ENCODE peak calls at places on chromosomes 6 and 20, in ten cellular contexts. U, X, Q, I, D, P, Z, L, C and A are unnamed samples.

GRCh38 chr6:140201787-140202458 is 827.5 kb upstream of the CITED2 start:
- DNase-seq in U (no peak), X (no peak), Q (no peak), I (no peak), D (no peak), P (no peak), Z (no peak), L (no peak), C (no peak), A (no peak)

GRCh38 chr6:166614589-166614988 is 12.5 kb downstream of the RPS6KA2 start:
- DNase-seq in U (peak), X (no peak), Q (no peak), I (no peak), D (no peak), P (no peak), Z (no peak), L (no peak), C (peak), A (no peak)

GRCh38 chr20:16391003-16391402 is 182.2 kb downstream of the KIF16B start:
- DNase-seq in U (no peak), X (no peak), Q (no peak), I (no peak), D (no peak), P (no peak), Z (no peak), L (no peak), C (no peak), A (no peak)

GRCh38 chr6:159754401-159754800 is 7.4 kb upstream of the ACAT2 start:
- DNase-seq in U (no peak), X (no peak), Q (no peak), I (no peak), D (no peak), P (no peak), Z (no peak), L (no peak), C (no peak), A (no peak)

GRCh38 chr20:32607324-32607723 is 22.2 kb upstream of the NOL4L start:
- DNase-seq in U (no peak), X (no peak), Q (no peak), I (no peak), D (no peak), P (no peak), Z (no peak), L (no peak), C (no peak), A (no peak)

GRCh38 chr6:71473908-71474307 is 185.3 kb downstream of the OGFRL1 start:
- DNase-seq in U (peak), X (peak), Q (peak), I (peak), D (no peak), P (no peak), Z (no peak), L (peak), C (no peak), A (peak)

GRCh38 chr6:169073311-169073710 is 180.3 kb downstream of the THBS2 start:
- DNase-seq in U (peak), X (no peak), Q (no peak), I (peak), D (no peak), P (no peak), Z (no peak), L (peak), C (peak), A (no peak)

GRCh38 chr6:136607204-136607931 is 57.1 kb upstream of the MAP7 start:
- DNase-seq in U (no peak), X (no peak), Q (no peak), I (peak), D (no peak), P (no peak), Z (no peak), L (no peak), C (no peak), A (no peak)

GRCh38 chr20:62771396-62772102 is 24.7 kb upstream of the MRGBP start:
- DNase-seq in U (no peak), X (no peak), Q (peak), I (no peak), D (no peak), P (no peak), Z (no peak), L (no peak), C (no peak), A (no peak)

GRCh38 chr6:17503051-17503450 is 97.1 kb upstream of the FAM8A1 start:
- DNase-seq in U (no peak), X (no peak), Q (no peak), I (no peak), D (no peak), P (no peak), Z (no peak), L (no peak), C (no peak), A (no peak)

GRCh38 chr20:54212871-54213270 is 5.0 kb downstream of the PFDN4 start:
- DNase-seq in U (no peak), X (no peak), Q (no peak), I (no peak), D (no peak), P (no peak), Z (no peak), L (no peak), C (no peak), A (no peak)

GRCh38 chr6:139699335-139699734 is 324.9 kb upstream of the CITED2 start:
- DNase-seq in U (peak), X (no peak), Q (no peak), I (peak), D (no peak), P (no peak), Z (no peak), L (no peak), C (no peak), A (no peak)

GRCh38 chr6:22401206-22401605 is 104.4 kb upstream of the PRL start:
- DNase-seq in U (no peak), X (no peak), Q (no peak), I (no peak), D (no peak), P (no peak), Z (no peak), L (no peak), C (no peak), A (no peak)

GRCh38 chr6:79461205-79461604 is 76.0 kb downstream of the LCA5 start:
- DNase-seq in U (peak), X (no peak), Q (peak), I (no peak), D (no peak), P (no peak), Z (no peak), L (no peak), C (no peak), A (no peak)

GRCh38 chr6:25359191-25359861 is 80.2 kb downstream of the CARMIL1 start:
- DNase-seq in U (peak), X (no peak), Q (peak), I (peak), D (no peak), P (no peak), Z (peak), L (peak), C (no peak), A (peak)

GRCh38 chr6:75337805-75338204 is 53.2 kb upstream of the TMEM30A start:
- DNase-seq in U (peak), X (no peak), Q (no peak), I (no peak), D (no peak), P (no peak), Z (no peak), L (no peak), C (no peak), A (no peak)

GRCh38 chr6:27591660-27592059 is 118.8 kb upstream of the ZNF184 start:
- DNase-seq in U (peak), X (no peak), Q (no peak), I (peak), D (no peak), P (no peak), Z (peak), L (peak), C (peak), A (no peak)

GRCh38 chr20:3980260-3981131 is 34.9 kb downstream of the RNF24 start:
- DNase-seq in U (peak), X (no peak), Q (no peak), I (peak), D (no peak), P (no peak), Z (no peak), L (peak), C (peak), A (no peak)

GRCh38 chr6:149150999-149151398 is 166.5 kb upstream of the TAB2 start:
- DNase-seq in U (no peak), X (no peak), Q (no peak), I (no peak), D (no peak), P (no peak), Z (no peak), L (no peak), C (no peak), A (no peak)

GRCh38 chr6:134097114-134097707 is 44.8 kb upstream of the SLC2A12 start:
- DNase-seq in U (peak), X (no peak), Q (peak), I (peak), D (peak), P (peak), Z (peak), L (peak), C (peak), A (peak)

GRCh38 chr20:21396921-21397340 is 395 bp downstream of the NKX2-4 start:
- DNase-seq in U (no peak), X (no peak), Q (no peak), I (no peak), D (no peak), P (no peak), Z (no peak), L (no peak), C (no peak), A (no peak)

GRCh38 chr20:21396045-21396893 is 1.1 kb downstream of the NKX2-4 start:
- DNase-seq in U (no peak), X (no peak), Q (no peak), I (no peak), D (no peak), P (no peak), Z (no peak), L (no peak), C (peak), A (no peak)

GRCh38 chr20:21398109-21398480 is 769 bp upstream of the NKX2-4 start:
- DNase-seq in U (no peak), X (no peak), Q (no peak), I (no peak), D (no peak), P (no peak), Z (no peak), L (no peak), C (no peak), A (no peak)

GRCh38 chr20:21398505-21399057 is 1.3 kb upstream of the NKX2-4 start:
- DNase-seq in U (no peak), X (no peak), Q (no peak), I (no peak), D (no peak), P (no peak), Z (no peak), L (no peak), C (no peak), A (no peak)

GRCh38 chr20:21397341-21398108 is at the start of gene NKX2-4:
- DNase-seq in U (no peak), X (no peak), Q (no peak), I (no peak), D (no peak), P (no peak), Z (no peak), L (no peak), C (no peak), A (no peak)
- H3K4me3 ChIP-seq in U (no peak), X (peak), Q (peak), I (no peak), D (no peak), P (peak), Z (no peak), L (no peak), C (no peak), A (peak)

GRCh38 chr6:131954775-131955107 is 3.6 kb upstream of the CCN2 start:
- DNase-seq in U (peak), X (no peak), Q (peak), I (peak), D (no peak), P (no peak), Z (no peak), L (peak), C (peak), A (no peak)
- H3K4me3 ChIP-seq in U (peak), X (no peak), Q (peak), I (no peak), D (no peak), P (no peak), Z (no peak), L (no peak), C (no peak), A (peak)

GRCh38 chr6:44003345-44004061 is 123.7 kb downstream of the MRPL14 start:
- DNase-seq in U (no peak), X (peak), Q (no peak), I (no peak), D (no peak), P (no peak), Z (no peak), L (no peak), C (peak), A (no peak)
- H3K4me3 ChIP-seq in U (no peak), X (no peak), Q (no peak), I (no peak), D (peak), P (no peak), Z (no peak), L (no peak), C (no peak), A (no peak)

GRCh38 chr6:339480-339879 is 47.2 kb downstream of the DUSP22 start:
- DNase-seq in U (no peak), X (no peak), Q (no peak), I (no peak), D (no peak), P (no peak), Z (no peak), L (no peak), C (no peak), A (no peak)
- H3K4me3 ChIP-seq in U (no peak), X (no peak), Q (no peak), I (no peak), D (peak), P (no peak), Z (no peak), L (no peak), C (no peak), A (no peak)

GRCh38 chr6:42041131-42042055 is 8.9 kb upstream of the TAF8 start:
- DNase-seq in U (peak), X (no peak), Q (no peak), I (peak), D (no peak), P (no peak), Z (no peak), L (no peak), C (no peak), A (no peak)

GRCh38 chr6:42045538-42046460 is 4.5 kb upstream of the TAF8 start:
- DNase-seq in U (peak), X (peak), Q (peak), I (peak), D (peak), P (peak), Z (no peak), L (peak), C (peak), A (peak)

GRCh38 chr6:42043787-42044475 is 6.4 kb upstream of the TAF8 start:
- DNase-seq in U (peak), X (peak), Q (peak), I (peak), D (peak), P (peak), Z (peak), L (peak), C (peak), A (peak)

GRCh38 chr6:42038811-42039408 is 11.4 kb upstream of the TAF8 start:
- DNase-seq in U (no peak), X (no peak), Q (no peak), I (peak), D (no peak), P (no peak), Z (no peak), L (no peak), C (no peak), A (no peak)

DNA sequence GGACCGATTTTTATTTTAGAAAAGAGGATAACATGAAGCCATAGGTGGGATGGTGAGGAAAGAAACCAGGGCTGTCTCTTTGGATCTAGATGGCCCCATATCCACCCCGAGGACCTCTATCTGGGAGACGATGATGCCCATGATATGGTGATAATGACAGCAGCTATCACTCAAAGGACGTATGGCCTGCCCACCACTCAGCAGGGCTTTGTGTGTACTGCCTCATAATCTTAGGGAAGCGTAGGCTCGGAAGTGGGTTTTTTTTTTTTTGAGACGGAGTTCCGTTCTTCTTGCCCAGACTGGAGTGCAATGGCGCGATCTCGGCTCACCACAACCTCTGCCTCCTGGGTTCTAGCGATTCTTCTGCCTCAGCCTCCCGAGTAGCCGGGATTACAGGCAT is 8.2 kb upstream of the TAF8 start:
- DNase-seq in U (no peak), X (no peak), Q (no peak), I (no peak), D (no peak), P (no peak), Z (no peak), L (no peak), C (no peak), A (no peak)
- H3K4me3 ChIP-seq in U (no peak), X (no peak), Q (no peak), I (no peak), D (no peak), P (no peak), Z (no peak), L (no peak), C (no peak), A (no peak)